ENCODE peak calls at places on chromosome 2, in five cellular contexts. T is T follicular helper cell, S is H1, H is DMS 273 treated with DMSO at 0.1 percent for 48 hours, V is adrenal gland. B is an unnamed sample.
A peak's percentile ranks its signal among the peaks of the same experiment; 100 is the strongest.

GRCh38 chr2:202790676-202791075 is 80.9 kb downstream of the ICA1L start:
- DNase-seq in V (no peak), H (no peak), T (no peak), S (no peak), B (no peak)

GRCh38 chr2:41880561-41881243 is 167.1 kb upstream of the PKDCC start:
- DNase-seq in T (no peak), H (no peak), V (no peak), S (no peak), B (no peak)

GRCh38 chr2:240817496-240818292 is 2.3 kb downstream of the KIF1A start:
- DNase-seq in V (no peak), S (no peak), T (no peak), H (no peak), B (no peak)

GRCh38 chr2:218821605-218822211 is 9.9 kb downstream of the PRKAG3 start:
- DNase-seq in V (no peak), T (no peak), S (no peak), H (no peak), B (no peak)

GRCh38 chr2:217223222-217223930 is 363.5 kb upstream of the TNP1 start:
- DNase-seq in V (peak; percentile 48), H (no peak), T (no peak), S (no peak), B (no peak)

GRCh38 chr2:55519908-55520885 is 679 bp downstream of the CFAP36 start:
- DNase-seq in V (peak; percentile 22), T (peak; percentile 32), H (no peak), S (no peak), B (peak; percentile 41)

GRCh38 chr2:101339236-101339865 is 30.9 kb upstream of the RNF149 start:
- DNase-seq in T (no peak), V (no peak), H (no peak), S (no peak), B (no peak)

GRCh38 chr2:186422226-186422625 is 63.8 kb upstream of the ZC3H15 start:
- DNase-seq in T (no peak), S (no peak), H (peak; percentile 17), V (peak; percentile 84), B (no peak)

B was measured in effector CD8-positive, alpha-beta T cell.